ENCODE peak calls at places on chromosome 18, in ten cellular contexts. H is lower leg skin; O is SJSA1; A is RKO; L is astrocyte of the hippocampus; Y is stimulated activated CD4-positive, alpha-beta T cell treated with anti-CD3 and anti-CD28 coated beads, TNF-alpha, amount 100 ng/mL, for 1 hour; T is NCI-H524; D is lower lobe of right lung; U is LoVo; E is Panc1. F is an unnamed sample.
A peak's percentile ranks its signal among the peaks of the same experiment; 100 is the strongest.

GRCh38 chr18:10973579-10974260 is 175.6 kb downstream of the PIEZO2 start:
- DNase-seq in H (no peak), O (no peak), A (no peak), L (peak; percentile 33), Y (no peak), T (no peak), D (no peak), U (no peak), E (peak; percentile 2), F (no peak)

GRCh38 chr18:9855686-9856085 is 30.1 kb upstream of the TXNDC2 start:
- DNase-seq in H (no peak), O (no peak), A (no peak), L (no peak), Y (no peak), T (no peak), D (no peak), U (no peak), E (no peak), F (peak; percentile 84)

GRCh38 chr18:22166070-22166972 is 3.1 kb upstream of the GATA6 start:
- DNase-seq in H (no peak), O (no peak), A (no peak), L (peak; percentile 42), Y (no peak), T (peak; percentile 29), D (no peak), U (peak; percentile 48), E (no peak), F (no peak)

GRCh38 chr18:48545690-48546365 is 7.0 kb downstream of the CTIF start:
- DNase-seq in H (peak; percentile 30), O (peak; percentile 87), A (no peak), L (peak; percentile 79), Y (no peak), T (peak; percentile 74), D (peak; percentile 51), U (no peak), E (no peak), F (no peak)

GRCh38 chr18:50051288-50051687 is 143.7 kb downstream of the MYO5B start:
- DNase-seq in H (no peak), O (no peak), A (peak; percentile 14), L (peak; percentile 14), Y (no peak), T (no peak), D (no peak), U (no peak), E (no peak), F (peak; percentile 20)

GRCh38 chr18:63119647-63120046 is 199.9 kb downstream of the BCL2 start:
- DNase-seq in H (no peak), O (peak; percentile 31), A (peak; percentile 57), L (peak; percentile 65), Y (no peak), T (peak; percentile 27), D (no peak), U (peak; percentile 29), E (no peak), F (peak; percentile 46)

GRCh38 chr18:35239314-35239713 is 1.5 kb upstream of the ZNF397 start:
- DNase-seq in H (no peak), O (no peak), A (peak; percentile 30), L (no peak), Y (no peak), T (peak; percentile 36), D (no peak), U (no peak), E (no peak), F (no peak)

GRCh38 chr18:37251679-37252078 is 313.9 kb downstream of the CELF4 start:
- DNase-seq in H (no peak), O (no peak), A (no peak), L (no peak), Y (no peak), T (no peak), D (no peak), U (no peak), E (no peak), F (no peak)

GRCh38 chr18:78753240-78753639 is 226.4 kb upstream of the SALL3 start:
- DNase-seq in H (no peak), O (no peak), A (no peak), L (no peak), Y (no peak), T (no peak), D (no peak), U (no peak), E (no peak), F (no peak)

GRCh38 chr18:24204904-24205303 is 66.0 kb downstream of the CABYR start:
- DNase-seq in H (no peak), O (no peak), A (no peak), L (no peak), Y (no peak), T (peak; percentile 55), D (no peak), U (no peak), E (no peak), F (no peak)

GRCh38 chr18:72652990-72653593 is 109.0 kb upstream of the CBLN2 start:
- DNase-seq in H (no peak), O (no peak), A (peak; percentile 39), L (peak; percentile 28), Y (no peak), T (peak; percentile 71), D (no peak), U (peak; percentile 35), E (peak; percentile 36), F (peak; percentile 60)

GRCh38 chr18:49459404-49460171 is 857 bp downstream of the DYM start:
- DNase-seq in H (peak; percentile 27), O (no peak), A (peak; percentile 35), L (peak; percentile 41), Y (no peak), T (peak; percentile 36), D (no peak), U (no peak), E (no peak), F (peak; percentile 16)

GRCh38 chr18:79644666-79645057 is 34.9 kb upstream of the CTDP1 start:
- DNase-seq in H (no peak), O (no peak), A (no peak), L (no peak), Y (no peak), T (peak; percentile 77), D (no peak), U (no peak), E (no peak), F (no peak)

GRCh38 chr18:59008302-59008974 is 131.2 kb upstream of the SEC11C start:
- DNase-seq in H (no peak), O (peak; percentile 44), A (no peak), L (peak; percentile 38), Y (no peak), T (no peak), D (no peak), U (no peak), E (no peak), F (no peak)

GRCh38 chr18:8952174-8952573 is 150.3 kb upstream of the NDUFV2 start:
- DNase-seq in H (no peak), O (no peak), A (no peak), L (no peak), Y (no peak), T (no peak), D (no peak), U (no peak), E (no peak), F (no peak)